ENCODE peak calls at places on chromosomes 6 and 20, in six cellular contexts. One of them, this sample, is unnamed.

GRCh38 chr6:54428437-54428836 is 120.2 kb downstream of the TINAG start:
- DNase-seq in activated CD4-positive, alpha-beta memory T cell treated with anti-CD3 and anti-CD28 coated beads, Interleukin-2, amount 10 ng/mL, durations not matched to agents 7 days and 5 days: no peak
- DNase-seq in lung microvascular endothelial cell: no peak
- DNase-seq in NCI-H510A treated with DMSO at 0.1 percent for 48 hours: no peak
- DNase-seq in AG20443: no peak
- DNase-seq in breast epithelium: no peak
- DNase-seq in this sample: no peak

GRCh38 chr6:151365233-151365632 is 26.1 kb downstream of the ZBTB2 start:
- DNase-seq in lung microvascular endothelial cell: no peak
- DNase-seq in breast epithelium: no peak
- DNase-seq in NCI-H510A treated with DMSO at 0.1 percent for 48 hours: no peak
- DNase-seq in activated CD4-positive, alpha-beta memory T cell treated with anti-CD3 and anti-CD28 coated beads, Interleukin-2, amount 10 ng/mL, durations not matched to agents 7 days and 5 days: no peak
- DNase-seq in AG20443: no peak
- DNase-seq in this sample: no peak

GRCh38 chr6:142856607-142856856 is 88.4 kb downstream of the HIVEP2 start:
- DNase-seq in AG20443: no peak
- DNase-seq in breast epithelium: no peak
- DNase-seq in activated CD4-positive, alpha-beta memory T cell treated with anti-CD3 and anti-CD28 coated beads, Interleukin-2, amount 10 ng/mL, durations not matched to agents 7 days and 5 days: peak
- DNase-seq in NCI-H510A treated with DMSO at 0.1 percent for 48 hours: no peak
- DNase-seq in lung microvascular endothelial cell: no peak
- DNase-seq in this sample: no peak

GRCh38 chr6:20238688-20239587 is 26.7 kb upstream of the MBOAT1 start:
- DNase-seq in AG20443: no peak
- DNase-seq in lung microvascular endothelial cell: no peak
- DNase-seq in activated CD4-positive, alpha-beta memory T cell treated with anti-CD3 and anti-CD28 coated beads, Interleukin-2, amount 10 ng/mL, durations not matched to agents 7 days and 5 days: no peak
- DNase-seq in NCI-H510A treated with DMSO at 0.1 percent for 48 hours: peak
- DNase-seq in breast epithelium: no peak
- DNase-seq in this sample: no peak

GRCh38 chr6:137264308-137265075 is 45.3 kb upstream of the IFNGR1 start:
- DNase-seq in lung microvascular endothelial cell: no peak
- DNase-seq in breast epithelium: no peak
- DNase-seq in NCI-H510A treated with DMSO at 0.1 percent for 48 hours: no peak
- DNase-seq in activated CD4-positive, alpha-beta memory T cell treated with anti-CD3 and anti-CD28 coated beads, Interleukin-2, amount 10 ng/mL, durations not matched to agents 7 days and 5 days: no peak
- DNase-seq in AG20443: no peak
- DNase-seq in this sample: no peak

GRCh38 chr20:38186788-38187221 is 21.7 kb upstream of the TGM2 start:
- DNase-seq in activated CD4-positive, alpha-beta memory T cell treated with anti-CD3 and anti-CD28 coated beads, Interleukin-2, amount 10 ng/mL, durations not matched to agents 7 days and 5 days: no peak
- DNase-seq in lung microvascular endothelial cell: no peak
- DNase-seq in AG20443: no peak
- DNase-seq in NCI-H510A treated with DMSO at 0.1 percent for 48 hours: no peak
- DNase-seq in breast epithelium: no peak
- DNase-seq in this sample: peak

GRCh38 chr20:42938486-42939205 is 251.1 kb downstream of the PTPRT start:
- DNase-seq in breast epithelium: peak
- DNase-seq in lung microvascular endothelial cell: no peak
- DNase-seq in NCI-H510A treated with DMSO at 0.1 percent for 48 hours: no peak
- DNase-seq in AG20443: no peak
- DNase-seq in activated CD4-positive, alpha-beta memory T cell treated with anti-CD3 and anti-CD28 coated beads, Interleukin-2, amount 10 ng/mL, durations not matched to agents 7 days and 5 days: no peak
- DNase-seq in this sample: no peak

GRCh38 chr6:14985366-14985765 is 260.5 kb upstream of the JARID2 start:
- DNase-seq in lung microvascular endothelial cell: no peak
- DNase-seq in activated CD4-positive, alpha-beta memory T cell treated with anti-CD3 and anti-CD28 coated beads, Interleukin-2, amount 10 ng/mL, durations not matched to agents 7 days and 5 days: no peak
- DNase-seq in breast epithelium: no peak
- DNase-seq in AG20443: no peak
- DNase-seq in NCI-H510A treated with DMSO at 0.1 percent for 48 hours: no peak
- DNase-seq in this sample: no peak

GRCh38 chr6:44804546-44804945 is 417.0 kb downstream of the CDC5L start:
- DNase-seq in lung microvascular endothelial cell: no peak
- DNase-seq in NCI-H510A treated with DMSO at 0.1 percent for 48 hours: no peak
- DNase-seq in breast epithelium: no peak
- DNase-seq in AG20443: no peak
- DNase-seq in activated CD4-positive, alpha-beta memory T cell treated with anti-CD3 and anti-CD28 coated beads, Interleukin-2, amount 10 ng/mL, durations not matched to agents 7 days and 5 days: no peak
- DNase-seq in this sample: no peak

GRCh38 chr20:10611357-10611756 is 62.4 kb downstream of the JAG1 start:
- DNase-seq in activated CD4-positive, alpha-beta memory T cell treated with anti-CD3 and anti-CD28 coated beads, Interleukin-2, amount 10 ng/mL, durations not matched to agents 7 days and 5 days: no peak
- DNase-seq in breast epithelium: no peak
- DNase-seq in NCI-H510A treated with DMSO at 0.1 percent for 48 hours: no peak
- DNase-seq in lung microvascular endothelial cell: peak
- DNase-seq in AG20443: peak
- DNase-seq in this sample: peak

GRCh38 chr6:56370591-56371198 is 123.3 kb upstream of the COL21A1 start:
- DNase-seq in activated CD4-positive, alpha-beta memory T cell treated with anti-CD3 and anti-CD28 coated beads, Interleukin-2, amount 10 ng/mL, durations not matched to agents 7 days and 5 days: no peak
- DNase-seq in breast epithelium: peak
- DNase-seq in NCI-H510A treated with DMSO at 0.1 percent for 48 hours: peak
- DNase-seq in lung microvascular endothelial cell: peak
- DNase-seq in AG20443: peak
- DNase-seq in this sample: peak

GRCh38 chr6:82264824-82265223 is 17.3 kb upstream of the IBTK start:
- DNase-seq in breast epithelium: no peak
- DNase-seq in lung microvascular endothelial cell: no peak
- DNase-seq in AG20443: no peak
- DNase-seq in activated CD4-positive, alpha-beta memory T cell treated with anti-CD3 and anti-CD28 coated beads, Interleukin-2, amount 10 ng/mL, durations not matched to agents 7 days and 5 days: no peak
- DNase-seq in NCI-H510A treated with DMSO at 0.1 percent for 48 hours: no peak
- DNase-seq in this sample: no peak

GRCh38 chr6:18586133-18586532 is 199.0 kb downstream of the RNF144B start:
- DNase-seq in NCI-H510A treated with DMSO at 0.1 percent for 48 hours: no peak
- DNase-seq in lung microvascular endothelial cell: no peak
- DNase-seq in breast epithelium: no peak
- DNase-seq in AG20443: no peak
- DNase-seq in activated CD4-positive, alpha-beta memory T cell treated with anti-CD3 and anti-CD28 coated beads, Interleukin-2, amount 10 ng/mL, durations not matched to agents 7 days and 5 days: no peak
- DNase-seq in this sample: no peak

GRCh38 chr6:35311390-35312075 is 13.9 kb downstream of the DEF6 start:
- DNase-seq in activated CD4-positive, alpha-beta memory T cell treated with anti-CD3 and anti-CD28 coated beads, Interleukin-2, amount 10 ng/mL, durations not matched to agents 7 days and 5 days: peak
- DNase-seq in NCI-H510A treated with DMSO at 0.1 percent for 48 hours: no peak
- DNase-seq in breast epithelium: no peak
- DNase-seq in AG20443: no peak
- DNase-seq in lung microvascular endothelial cell: peak
- DNase-seq in this sample: peak